ENCODE peak calls at places on chromosomes 1 and 21, in four cellular contexts. One of them, this sample, is unnamed.

GRCh38 chr1:201903135-201903534 is 14.4 kb downstream of the SHISA4 start:
- DNase-seq in body of pancreas: no peak
- DNase-seq in heart right ventricle: peak; percentile 44
- DNase-seq in left ventricle myocardium inferior: no peak
- DNase-seq in this sample: no peak

GRCh38 chr21:46077674-46078101 is 20.2 kb upstream of the COL6A2 start:
- DNase-seq in body of pancreas: no peak
- DNase-seq in heart right ventricle: no peak
- DNase-seq in left ventricle myocardium inferior: no peak
- DNase-seq in this sample: no peak

GRCh38 chr1:62407398-62408009 is 29.3 kb upstream of the USP1 start:
- DNase-seq in body of pancreas: no peak
- DNase-seq in heart right ventricle: no peak
- DNase-seq in left ventricle myocardium inferior: no peak
- DNase-seq in this sample: no peak

GRCh38 chr1:55827350-55827749 is 612.2 kb upstream of the USP24 start:
- DNase-seq in body of pancreas: no peak
- DNase-seq in heart right ventricle: no peak
- DNase-seq in left ventricle myocardium inferior: no peak
- DNase-seq in this sample: no peak

GRCh38 chr1:56481140-56481694 is 98.1 kb downstream of the PLPP3 start:
- DNase-seq in body of pancreas: no peak
- DNase-seq in heart right ventricle: no peak
- DNase-seq in left ventricle myocardium inferior: no peak
- DNase-seq in this sample: no peak

GRCh38 chr1:94796269-94796668 is 23.9 kb upstream of the SLC44A3 start:
- DNase-seq in body of pancreas: no peak
- DNase-seq in heart right ventricle: no peak
- DNase-seq in left ventricle myocardium inferior: no peak
- DNase-seq in this sample: no peak

GRCh38 chr1:93814059-93814794 is 64.8 kb downstream of the DNTTIP2 start:
- DNase-seq in body of pancreas: peak; percentile 63
- DNase-seq in heart right ventricle: no peak
- DNase-seq in left ventricle myocardium inferior: no peak
- DNase-seq in this sample: peak; percentile 64

GRCh38 chr21:35814858-35815619 is 245.3 kb downstream of the SETD4 start:
- DNase-seq in body of pancreas: no peak
- DNase-seq in heart right ventricle: no peak
- DNase-seq in left ventricle myocardium inferior: no peak
- DNase-seq in this sample: no peak

GRCh38 chr1:116131866-116132605 is 20.8 kb downstream of the MAB21L3 start:
- DNase-seq in body of pancreas: no peak
- DNase-seq in heart right ventricle: no peak
- DNase-seq in left ventricle myocardium inferior: no peak
- DNase-seq in this sample: no peak

GRCh38 chr1:75632350-75632949 is 21.5 kb upstream of the SLC44A5 start:
- DNase-seq in body of pancreas: no peak
- DNase-seq in heart right ventricle: no peak
- DNase-seq in left ventricle myocardium inferior: no peak
- DNase-seq in this sample: no peak

GRCh38 chr1:220776725-220777326 is 9.9 kb upstream of the MTARC1 start:
- DNase-seq in body of pancreas: peak; percentile 88
- DNase-seq in heart right ventricle: peak; percentile 87
- DNase-seq in left ventricle myocardium inferior: peak; percentile 83
- DNase-seq in this sample: peak; percentile 86

GRCh38 chr1:25907473-25908058 is 1.3 kb upstream of the STMN1 start:
- DNase-seq in body of pancreas: no peak
- DNase-seq in heart right ventricle: no peak
- DNase-seq in left ventricle myocardium inferior: no peak
- DNase-seq in this sample: no peak

GRCh38 chr1:38559180-38559874 is 300.2 kb downstream of the RRAGC start:
- DNase-seq in body of pancreas: peak; percentile 18
- DNase-seq in heart right ventricle: no peak
- DNase-seq in left ventricle myocardium inferior: no peak
- DNase-seq in this sample: no peak

GRCh38 chr1:223504741-223505140 is 111.5 kb downstream of the CCDC185 start:
- DNase-seq in body of pancreas: peak; percentile 14
- DNase-seq in heart right ventricle: no peak
- DNase-seq in left ventricle myocardium inferior: no peak
- DNase-seq in this sample: no peak

GRCh38 chr1:36520771-36521420 is 38.2 kb upstream of the CSF3R start:
- DNase-seq in body of pancreas: no peak
- DNase-seq in heart right ventricle: no peak
- DNase-seq in left ventricle myocardium inferior: no peak
- DNase-seq in this sample: no peak

GRCh38 chr21:38254970-38255369 is 1.8 kb upstream of the KCNJ15 start:
- DNase-seq in body of pancreas: no peak
- DNase-seq in heart right ventricle: no peak
- DNase-seq in left ventricle myocardium inferior: no peak
- DNase-seq in this sample: no peak

GRCh38 chr1:203839081-203839480 is 22.3 kb upstream of the SNRPE start:
- DNase-seq in body of pancreas: no peak
- DNase-seq in heart right ventricle: no peak
- DNase-seq in left ventricle myocardium inferior: no peak
- DNase-seq in this sample: no peak

GRCh38 chr1:91754348-91754747 is 131.6 kb downstream of the TGFBR3 start:
- DNase-seq in body of pancreas: no peak
- DNase-seq in heart right ventricle: no peak
- DNase-seq in left ventricle myocardium inferior: no peak
- DNase-seq in this sample: no peak

GRCh38 chr1:100459815-100460114 is 78.2 kb upstream of the GPR88 start:
- DNase-seq in body of pancreas: no peak
- DNase-seq in heart right ventricle: no peak
- DNase-seq in left ventricle myocardium inferior: no peak
- DNase-seq in this sample: no peak

GRCh38 chr1:212760126-212760823 is 31.3 kb downstream of the NSL1 start:
- DNase-seq in body of pancreas: no peak
- DNase-seq in heart right ventricle: no peak
- DNase-seq in left ventricle myocardium inferior: no peak
- DNase-seq in this sample: no peak

GRCh38 chr1:66834926-66835325 is 33.9 kb upstream of the INSL5 start:
- DNase-seq in body of pancreas: no peak
- DNase-seq in heart right ventricle: no peak
- DNase-seq in left ventricle myocardium inferior: no peak
- DNase-seq in this sample: no peak

GRCh38 chr1:182299728-182300581 is 91.6 kb downstream of the GLUL start:
- DNase-seq in body of pancreas: peak; percentile 51
- DNase-seq in heart right ventricle: peak; percentile 43
- DNase-seq in left ventricle myocardium inferior: peak; percentile 67
- DNase-seq in this sample: peak; percentile 72

GRCh38 chr1:227910506-227910905 is 37.2 kb downstream of the WNT9A start:
- DNase-seq in body of pancreas: no peak
- DNase-seq in heart right ventricle: no peak
- DNase-seq in left ventricle myocardium inferior: no peak
- DNase-seq in this sample: no peak

GRCh38 chr1:3671371-3672180 is 19.3 kb downstream of the TP73 start:
- DNase-seq in body of pancreas: no peak
- DNase-seq in heart right ventricle: no peak
- DNase-seq in left ventricle myocardium inferior: peak; percentile 10
- DNase-seq in this sample: peak; percentile 20

GRCh38 chr1:152497273-152497672 is 13.3 kb upstream of the LCE5A start:
- DNase-seq in body of pancreas: no peak
- DNase-seq in heart right ventricle: no peak
- DNase-seq in left ventricle myocardium inferior: no peak
- DNase-seq in this sample: no peak

GRCh38 chr21:32426066-32426465 is 13.6 kb downstream of the EVA1C start:
- DNase-seq in body of pancreas: no peak
- DNase-seq in heart right ventricle: no peak
- DNase-seq in left ventricle myocardium inferior: no peak
- DNase-seq in this sample: no peak

GRCh38 chr1:22808846-22809501 is 98.3 kb downstream of the EPHB2 start:
- DNase-seq in body of pancreas: no peak
- DNase-seq in heart right ventricle: peak; percentile 66
- DNase-seq in left ventricle myocardium inferior: peak; percentile 68
- DNase-seq in this sample: peak; percentile 42

GRCh38 chr1:2853711-2854110 is 52.2 kb upstream of the TTC34 start:
- DNase-seq in body of pancreas: no peak
- DNase-seq in heart right ventricle: no peak
- DNase-seq in left ventricle myocardium inferior: no peak
- DNase-seq in this sample: no peak

GRCh38 chr1:43367904-43368645 is at the start of gene ELOVL1:
- DNase-seq in body of pancreas: peak; percentile 94
- DNase-seq in heart right ventricle: peak; percentile 95
- DNase-seq in left ventricle myocardium inferior: peak; percentile 95
- DNase-seq in this sample: peak; percentile 96

GRCh38 chr1:43366179-43366578 is 1.6 kb downstream of the ELOVL1 start:
- DNase-seq in body of pancreas: peak; percentile 42
- DNase-seq in heart right ventricle: no peak
- DNase-seq in left ventricle myocardium inferior: peak; percentile 18
- DNase-seq in this sample: no peak

GRCh38 chr1:43365678-43366077 is 2.1 kb downstream of the ELOVL1 start:
- DNase-seq in body of pancreas: no peak
- DNase-seq in heart right ventricle: no peak
- DNase-seq in left ventricle myocardium inferior: no peak
- DNase-seq in this sample: no peak

GRCh38 chr1:43367026-43367903 is 546 bp downstream of the ELOVL1 start:
- DNase-seq in body of pancreas: no peak
- DNase-seq in heart right ventricle: peak; percentile 32
- DNase-seq in left ventricle myocardium inferior: peak; percentile 25
- DNase-seq in this sample: peak; percentile 41

DNA sequence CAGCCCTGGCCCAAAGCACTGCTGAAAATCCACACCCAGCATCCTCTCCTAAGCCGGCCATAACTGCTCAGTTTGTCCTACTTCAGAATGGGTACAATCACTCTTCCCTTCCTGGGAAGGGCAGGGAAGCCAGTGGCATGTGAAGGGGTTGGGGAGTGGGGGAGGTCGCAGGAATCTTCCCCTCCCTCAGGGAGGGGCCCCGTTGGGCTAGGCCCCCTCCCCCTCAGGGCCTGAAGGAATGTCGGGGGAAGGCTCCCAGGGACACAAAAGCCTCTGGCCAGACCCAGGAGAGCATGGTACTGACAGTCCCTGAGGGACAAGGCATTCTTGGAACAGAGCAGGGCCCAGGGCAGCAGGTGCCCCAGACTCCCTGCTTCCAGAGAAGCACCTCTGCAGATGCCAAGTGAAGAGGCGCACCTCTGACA is 1.2 kb downstream of the ELOVL1 start:
- DNase-seq in body of pancreas: no peak
- DNase-seq in heart right ventricle: no peak
- DNase-seq in left ventricle myocardium inferior: no peak
- DNase-seq in this sample: no peak
- H3K4me1 ChIP-seq in body of pancreas: peaks cover 28% of the 10 kb centered on the region
- H3K4me1 ChIP-seq in heart right ventricle: peaks cover 19% of the 10 kb centered on the region
- H3K4me1 ChIP-seq in left ventricle myocardium inferior: peaks cover 46% of the 10 kb centered on the region
- H3K4me1 ChIP-seq in this sample: peaks cover 16% of the 10 kb centered on the region

DNA sequence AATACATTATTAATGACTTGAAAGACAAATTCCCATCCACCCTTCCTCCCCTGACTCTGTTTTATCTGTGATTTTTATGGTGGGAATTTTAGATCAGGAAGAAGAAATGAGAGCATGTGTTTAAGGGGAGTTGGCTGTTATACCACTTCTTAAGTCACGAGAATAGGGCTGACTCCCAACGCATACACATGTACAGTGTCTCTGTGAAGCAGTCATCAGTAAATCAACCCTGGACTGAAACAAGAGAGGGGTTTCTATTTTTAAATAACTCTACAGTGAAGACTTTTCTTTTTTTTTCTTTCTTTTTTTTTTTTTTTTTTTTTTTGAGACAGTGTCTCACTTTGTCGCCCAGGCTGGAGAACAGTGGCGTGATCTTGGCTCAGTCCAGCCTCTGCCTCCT is 106.1 kb downstream of the LBR start:
- DNase-seq in body of pancreas: no peak
- DNase-seq in heart right ventricle: no peak
- DNase-seq in left ventricle myocardium inferior: no peak
- DNase-seq in this sample: no peak
- TF ChIP-seq CTCF in body of pancreas: no peak
- TF ChIP-seq CTCF in heart right ventricle: no peak
- TF ChIP-seq CTCF in left ventricle myocardium inferior: no peak
- TF ChIP-seq CTCF in this sample: no peak

GRCh38 chr1:17185485-17185860 is 19.5 kb upstream of the PADI1 start:
- DNase-seq in body of pancreas: no peak
- DNase-seq in heart right ventricle: no peak
- DNase-seq in left ventricle myocardium inferior: no peak
- DNase-seq in this sample: no peak

GRCh38 chr1:17184822-17185484 is 20.0 kb upstream of the PADI1 start:
- DNase-seq in body of pancreas: no peak
- DNase-seq in heart right ventricle: no peak
- DNase-seq in left ventricle myocardium inferior: no peak
- DNase-seq in this sample: no peak

GRCh38 chr1:17184161-17184665 is 20.7 kb upstream of the PADI1 start:
- DNase-seq in body of pancreas: no peak
- DNase-seq in heart right ventricle: no peak
- DNase-seq in left ventricle myocardium inferior: no peak
- DNase-seq in this sample: no peak

GRCh38 chr1:17181785-17182464 is 23.0 kb upstream of the PADI1 start:
- DNase-seq in body of pancreas: no peak
- DNase-seq in heart right ventricle: no peak
- DNase-seq in left ventricle myocardium inferior: no peak
- DNase-seq in this sample: no peak

GRCh38 chr1:17183388-17184160 is 21.4 kb upstream of the PADI1 start:
- DNase-seq in body of pancreas: no peak
- DNase-seq in heart right ventricle: no peak
- DNase-seq in left ventricle myocardium inferior: no peak
- DNase-seq in this sample: no peak
- H3K4me1 ChIP-seq in body of pancreas: no peaks in the 10 kb centered on the region
- H3K4me1 ChIP-seq in heart right ventricle: no peaks in the 10 kb centered on the region
- H3K4me1 ChIP-seq in left ventricle myocardium inferior: no peaks in the 10 kb centered on the region
- H3K4me1 ChIP-seq in this sample: no peaks in the 10 kb centered on the region

DNA sequence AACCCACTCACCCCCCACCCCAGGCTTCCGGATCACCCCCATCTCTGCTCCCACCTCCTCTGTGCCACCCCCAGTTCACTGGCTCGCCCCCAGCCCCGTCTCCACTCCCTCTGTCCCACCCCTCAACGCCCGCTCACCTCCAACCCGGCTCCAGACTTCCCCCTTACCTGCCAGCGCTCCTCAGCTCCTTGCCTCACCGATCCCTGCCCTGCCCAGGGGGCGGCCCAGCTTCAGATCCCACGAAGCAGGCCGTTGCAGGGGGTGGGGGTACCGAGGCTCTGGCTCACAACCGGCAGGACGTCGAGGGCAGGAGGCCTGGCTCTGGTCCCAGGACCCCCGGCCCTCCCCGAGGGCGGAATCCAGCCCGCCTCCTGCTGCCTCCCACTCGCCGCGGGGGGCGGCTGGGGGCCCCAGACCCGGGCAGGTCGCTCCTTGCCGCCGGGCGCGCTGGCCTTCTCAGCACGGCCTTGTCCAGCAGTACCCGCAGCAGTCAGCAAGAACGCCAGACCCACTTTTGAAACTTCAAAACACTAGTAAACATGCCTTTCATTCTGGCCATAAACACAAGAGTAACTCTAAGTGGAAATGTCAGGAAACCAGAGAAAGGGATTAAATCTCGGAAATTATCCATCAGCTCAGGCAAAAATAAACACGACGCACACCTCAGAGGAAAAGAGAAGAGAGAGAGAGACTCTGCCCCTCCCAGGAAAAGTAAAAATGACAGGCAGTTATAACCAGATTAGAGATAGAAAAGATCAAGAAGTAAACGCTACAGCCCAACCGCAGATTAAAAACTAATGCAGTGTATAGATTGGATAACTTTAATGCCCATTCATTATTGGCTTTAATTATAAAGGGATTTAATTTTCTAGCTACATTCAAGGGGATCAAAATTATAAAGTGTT is 998 bp upstream of the FAM89A start:
- DNase-seq in body of pancreas: peak; percentile 29
- DNase-seq in heart right ventricle: peak; percentile 15
- DNase-seq in left ventricle myocardium inferior: no peak
- DNase-seq in this sample: no peak
- TF ChIP-seq CTCF in body of pancreas: no peak
- TF ChIP-seq CTCF in heart right ventricle: no peak
- TF ChIP-seq CTCF in left ventricle myocardium inferior: no peak
- TF ChIP-seq CTCF in this sample: no peak

This sample was measured in heart left ventricle.